ENCODE peak calls at places on chromosomes 4 and X, in eight cellular contexts. B is GM23338, W is GM12892, H is stomach, I is suprapubic skin, Z is H1, M is esophagus muscularis mucosa, A is HCT116. G is an unnamed sample.

GRCh38 chrX:47697171-47697570 is 38.2 kb upstream of the UXT start:
- DNase-seq in B (no peak), W (no peak), H (no peak), I (no peak), Z (no peak), M (no peak), A (no peak), G (no peak)

GRCh38 chr4:10734697-10735096 is 50.1 kb upstream of the CLNK start:
- DNase-seq in B (no peak), W (no peak), H (peak), I (no peak), Z (no peak), M (no peak), A (no peak), G (no peak)

GRCh38 chr4:97987019-97987648 is 156.1 kb downstream of the STPG2 start:
- DNase-seq in B (peak), W (no peak), H (no peak), I (no peak), Z (no peak), M (no peak), A (peak), G (no peak)

GRCh38 chrX:47595701-47596655 is 13.7 kb downstream of the TIMP1 start:
- DNase-seq in B (no peak), W (no peak), H (no peak), I (no peak), Z (no peak), M (no peak), A (no peak), G (no peak)

GRCh38 chr4:122341906-122342305 is 36.9 kb upstream of the ADAD1 start:
- DNase-seq in B (peak), W (no peak), H (no peak), I (no peak), Z (no peak), M (no peak), A (no peak), G (no peak)

GRCh38 chr4:155759372-155760252 is 791 bp downstream of the GUCY1B1 start:
- DNase-seq in B (peak), W (no peak), H (peak), I (peak), Z (no peak), M (no peak), A (no peak), G (peak)

GRCh38 chr4:11632488-11632887 is 203.8 kb upstream of the HS3ST1 start:
- DNase-seq in B (no peak), W (no peak), H (no peak), I (no peak), Z (no peak), M (no peak), A (peak), G (no peak)

GRCh38 chr4:83109480-83110221 is 4.9 kb downstream of the PLAC8 start:
- DNase-seq in B (peak), W (peak), H (peak), I (no peak), Z (no peak), M (no peak), A (no peak), G (peak)

GRCh38 chr4:51836531-51836930 is 6.4 kb upstream of the DCUN1D4 start:
- DNase-seq in B (no peak), W (no peak), H (no peak), I (no peak), Z (no peak), M (no peak), A (no peak), G (no peak)

GRCh38 chr4:161653697-161654096 is 510.1 kb downstream of the FSTL5 start:
- DNase-seq in B (no peak), W (no peak), H (no peak), I (no peak), Z (no peak), M (no peak), A (no peak), G (no peak)

GRCh38 chr4:113635739-113636437 is 125.7 kb downstream of the CAMK2D start:
- DNase-seq in B (no peak), W (no peak), H (no peak), I (no peak), Z (no peak), M (no peak), A (no peak), G (no peak)

GRCh38 chr4:87002682-87003043 is 67.9 kb downstream of the AFF1 start:
- DNase-seq in B (peak), W (no peak), H (no peak), I (no peak), Z (no peak), M (no peak), A (no peak), G (no peak)

GRCh38 chr4:15024386-15024785 is 22.1 kb downstream of the CPEB2 start:
- DNase-seq in B (no peak), W (no peak), H (no peak), I (no peak), Z (no peak), M (no peak), A (no peak), G (no peak)

GRCh38 chr4:86092684-86093083 is 267.2 kb downstream of the MAPK10 start:
- DNase-seq in B (no peak), W (no peak), H (no peak), I (no peak), Z (no peak), M (no peak), A (no peak), G (no peak)

GRCh38 chr4:32192991-32193390 is 1472.8 kb downstream of the PCDH7 start:
- DNase-seq in B (no peak), W (no peak), H (no peak), I (no peak), Z (no peak), M (no peak), A (no peak), G (no peak)

GRCh38 chr4:152014280-152014679 is 253.5 kb upstream of the GATB start:
- DNase-seq in B (no peak), W (peak), H (no peak), I (no peak), Z (no peak), M (no peak), A (no peak), G (peak)

GRCh38 chr4:176464748-176465147 is 145.0 kb downstream of the SPCS3 start:
- DNase-seq in B (no peak), W (no peak), H (no peak), I (no peak), Z (no peak), M (no peak), A (no peak), G (no peak)

GRCh38 chrX:13110427-13111324 is 66.3 kb upstream of the FAM9C start:
- DNase-seq in B (peak), W (no peak), H (no peak), I (no peak), Z (no peak), M (no peak), A (peak), G (peak)

GRCh38 chrX:84221181-84221580 is 33.2 kb upstream of the RPS6KA6 start:
- DNase-seq in B (no peak), W (no peak), H (no peak), I (no peak), Z (no peak), M (no peak), A (no peak), G (no peak)

GRCh38 chr4:128549636-128550035 is 259.9 kb upstream of the JADE1 start:
- DNase-seq in B (no peak), W (no peak), H (no peak), I (no peak), Z (no peak), M (no peak), A (no peak), G (no peak)

GRCh38 chr4:126582737-126583136 is 1050.0 kb upstream of the INTU start:
- DNase-seq in B (peak), W (no peak), H (no peak), I (no peak), Z (no peak), M (no peak), A (no peak), G (no peak)

GRCh38 chr4:140085062-140085622 is 68.8 kb downstream of the MAML3 start:
- DNase-seq in B (no peak), W (no peak), H (no peak), I (no peak), Z (no peak), M (no peak), A (no peak), G (no peak)

GRCh38 chrX:69069086-69069445 is 96.2 kb downstream of the PJA1 start:
- DNase-seq in B (no peak), W (no peak), H (peak), I (peak), Z (no peak), M (no peak), A (no peak), G (no peak)

GRCh38 chrX:123959281-123960063 is 2.0 kb upstream of the STAG2 start:
- DNase-seq in B (peak), W (peak), H (peak), I (no peak), Z (no peak), M (peak), A (no peak), G (peak)

GRCh38 chrX:138929905-138930304 is 218.4 kb upstream of the FGF13 start:
- DNase-seq in B (no peak), W (no peak), H (no peak), I (no peak), Z (no peak), M (no peak), A (no peak), G (no peak)

GRCh38 chrX:30690330-30690729 is 37.1 kb downstream of the GK start:
- DNase-seq in B (peak), W (no peak), H (no peak), I (no peak), Z (no peak), M (no peak), A (no peak), G (no peak)

GRCh38 chr4:159358226-159358625 is 255.3 kb downstream of the RAPGEF2 start:
- DNase-seq in B (no peak), W (no peak), H (no peak), I (no peak), Z (no peak), M (no peak), A (no peak), G (no peak)

GRCh38 chrX:1521459-1521956 is 15.5 kb downstream of the P2RY8 start:
- DNase-seq in B (peak), W (peak), H (no peak), I (no peak), Z (peak), M (no peak), A (no peak), G (peak)

GRCh38 chrX:87468941-87469340 is 48.7 kb upstream of the KLHL4 start:
- DNase-seq in B (no peak), W (no peak), H (no peak), I (no peak), Z (no peak), M (no peak), A (no peak), G (no peak)

GRCh38 chr4:119300072-119300387 is 21.9 kb downstream of the FABP2 start:
- DNase-seq in B (no peak), W (peak), H (peak), I (no peak), Z (no peak), M (peak), A (no peak), G (peak)

GRCh38 chr4:79864470-79865190 is 208.4 kb downstream of the ANTXR2 start:
- DNase-seq in B (no peak), W (no peak), H (no peak), I (no peak), Z (no peak), M (no peak), A (no peak), G (no peak)

GRCh38 chrX:37491686-37492085 is 79.8 kb upstream of the LANCL3 start:
- DNase-seq in B (no peak), W (no peak), H (no peak), I (no peak), Z (no peak), M (no peak), A (no peak), G (no peak)

GRCh38 chrX:2609431-2610238 is 81.5 kb upstream of the CD99 start:
- DNase-seq in B (peak), W (no peak), H (no peak), I (no peak), Z (no peak), M (no peak), A (no peak), G (no peak)

GRCh38 chr4:116925900-116926457 is 159.4 kb downstream of the TRAM1L1 start:
- DNase-seq in B (peak), W (no peak), H (peak), I (no peak), Z (no peak), M (no peak), A (no peak), G (no peak)

GRCh38 chr4:141131738-141132688 is 1.3 kb downstream of the RNF150 start:
- DNase-seq in B (peak), W (no peak), H (no peak), I (peak), Z (no peak), M (no peak), A (no peak), G (peak)

GRCh38 chr4:94641702-94642560 is 115.8 kb upstream of the BMPR1B start:
- DNase-seq in B (no peak), W (no peak), H (no peak), I (no peak), Z (no peak), M (no peak), A (peak), G (no peak)

GRCh38 chr4:132316738-132317137 is 832.4 kb upstream of the PCDH10 start:
- DNase-seq in B (no peak), W (no peak), H (no peak), I (no peak), Z (no peak), M (no peak), A (no peak), G (no peak)

GRCh38 chrX:29841750-29842149 is 373.6 kb upstream of the MAGEB2 start:
- DNase-seq in B (no peak), W (no peak), H (no peak), I (no peak), Z (no peak), M (no peak), A (no peak), G (no peak)

GRCh38 chrX:122440832-122441231 is 743.2 kb upstream of the GRIA3 start:
- DNase-seq in B (no peak), W (no peak), H (no peak), I (no peak), Z (no peak), M (no peak), A (no peak), G (no peak)

GRCh38 chr4:110615366-110616161 is 7.3 kb downstream of the PITX2 start:
- DNase-seq in B (peak), W (no peak), H (no peak), I (no peak), Z (no peak), M (no peak), A (no peak), G (no peak)

GRCh38 chr4:110614981-110615365 is 7.9 kb downstream of the PITX2 start:
- DNase-seq in B (peak), W (no peak), H (no peak), I (no peak), Z (no peak), M (no peak), A (no peak), G (no peak)

GRCh38 chr4:110618091-110619000 is 4.5 kb downstream of the PITX2 start:
- DNase-seq in B (peak), W (no peak), H (no peak), I (no peak), Z (no peak), M (no peak), A (no peak), G (peak)

GRCh38 chr4:110617095-110617494 is 5.8 kb downstream of the PITX2 start:
- DNase-seq in B (no peak), W (no peak), H (no peak), I (no peak), Z (no peak), M (no peak), A (no peak), G (no peak)

GRCh38 chr4:110616162-110617062 is 6.5 kb downstream of the PITX2 start:
- DNase-seq in B (peak), W (no peak), H (no peak), I (no peak), Z (no peak), M (no peak), A (no peak), G (no peak)
- TF ChIP-seq POLR2AphosphoS5 in B (no peak), W (no peak), H (no peak), I (no peak), Z (no peak), M (no peak), A (no peak), G (no peak)

GRCh38 chrX:131979116-131979515 is 44.0 kb upstream of the STK26 start:
- DNase-seq in B (no peak), W (no peak), H (no peak), I (no peak), Z (no peak), M (no peak), A (no peak), G (no peak)

GRCh38 chrX:131970347-131970746 is 52.8 kb upstream of the STK26 start:
- DNase-seq in B (no peak), W (no peak), H (no peak), I (no peak), Z (no peak), M (no peak), A (no peak), G (no peak)

GRCh38 chrX:131977619-131978018 is 45.5 kb upstream of the STK26 start:
- DNase-seq in B (no peak), W (no peak), H (no peak), I (no peak), Z (no peak), M (no peak), A (no peak), G (no peak)

GRCh38 chrX:131975851-131976250 is 47.3 kb upstream of the STK26 start:
- DNase-seq in B (no peak), W (no peak), H (no peak), I (no peak), Z (no peak), M (no peak), A (no peak), G (no peak)
- TF ChIP-seq POLR2AphosphoS5 in B (no peak), W (no peak), H (no peak), I (no peak), Z (no peak), M (no peak), A (no peak), G (no peak)

GRCh38 chrX:153981771-153982533 is 9.4 kb downstream of the TMEM187 start:
- DNase-seq in B (no peak), W (no peak), H (no peak), I (no peak), Z (no peak), M (no peak), A (no peak), G (peak)

GRCh38 chrX:153981231-153981630 is 8.7 kb downstream of the TMEM187 start:
- DNase-seq in B (no peak), W (no peak), H (no peak), I (no peak), Z (no peak), M (no peak), A (no peak), G (no peak)

GRCh38 chrX:153983321-153983729 is 10.8 kb downstream of the TMEM187 start:
- DNase-seq in B (no peak), W (no peak), H (no peak), I (no peak), Z (no peak), M (no peak), A (no peak), G (no peak)

GRCh38 chrX:153988493-153988892 is 15.9 kb downstream of the TMEM187 start:
- DNase-seq in B (no peak), W (no peak), H (no peak), I (no peak), Z (no peak), M (no peak), A (no peak), G (no peak)

GRCh38 chrX:153984351-153985178 is 12.0 kb downstream of the TMEM187 start:
- DNase-seq in B (no peak), W (no peak), H (no peak), I (no peak), Z (no peak), M (no peak), A (no peak), G (no peak)
- TF ChIP-seq POLR2AphosphoS5 in B (no peak), W (no peak), H (no peak), I (no peak), Z (no peak), M (no peak), A (no peak), G (no peak)

DNA sequence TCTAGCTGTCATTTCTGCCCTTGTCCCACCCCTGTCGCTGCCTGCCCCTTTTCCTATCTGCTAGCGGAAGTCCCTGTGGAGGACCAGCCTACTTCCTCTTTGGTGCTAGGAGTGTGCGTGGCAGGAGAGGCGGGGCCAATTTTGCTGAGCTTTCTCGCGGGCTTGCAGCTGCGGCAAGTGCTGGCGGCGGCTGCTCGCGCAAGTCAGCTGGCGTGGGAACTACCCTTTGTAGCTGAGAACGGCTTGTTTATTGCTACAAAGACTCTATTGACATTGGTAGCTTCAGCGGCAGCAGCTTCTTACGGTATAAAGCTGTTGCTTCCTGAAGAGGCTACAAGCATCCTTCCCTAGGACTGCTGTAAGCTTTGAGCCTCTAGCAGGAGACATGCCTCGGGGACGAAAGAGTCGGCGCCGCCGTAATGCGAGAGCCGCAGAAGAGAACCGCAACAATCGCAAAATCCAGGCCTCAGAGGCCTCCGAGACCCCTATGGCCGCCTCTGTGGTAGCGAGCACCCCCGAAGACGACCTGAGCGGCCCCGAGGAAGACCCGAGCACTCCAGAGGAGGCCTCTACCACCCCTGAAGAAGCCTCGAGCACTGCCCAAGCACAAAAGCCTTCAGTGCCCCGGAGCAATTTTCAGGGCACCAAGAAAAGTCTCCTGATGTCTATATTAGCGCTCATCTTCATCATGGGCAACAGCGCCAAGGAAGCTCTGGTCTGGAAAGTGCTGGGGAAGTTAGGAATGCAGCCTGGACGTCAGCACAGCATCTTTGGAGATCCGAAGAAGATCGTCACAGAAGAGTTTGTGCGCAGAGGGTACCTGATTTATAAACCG is at the start of gene MAGEH1:
- DNase-seq in B (peak), W (peak), H (peak), I (peak), Z (peak), M (peak), A (no peak), G (peak)
- TF ChIP-seq POLR2AphosphoS5 in B (peak), W (peak), H (peak), I (no peak), Z (no peak), M (peak), A (no peak), G (peak)

GRCh38 chrX:136170109-136170800 is 22.9 kb downstream of the FHL1 start:
- DNase-seq in B (no peak), W (no peak), H (no peak), I (no peak), Z (no peak), M (no peak), A (no peak), G (no peak)
- TF ChIP-seq POLR2AphosphoS5 in B (no peak), W (no peak), H (no peak), I (no peak), Z (no peak), M (peak), A (no peak), G (no peak)

GRCh38 chr4:727576-727975 is 21.9 kb downstream of the PCGF3 start:
- DNase-seq in B (no peak), W (no peak), H (no peak), I (no peak), Z (no peak), M (no peak), A (no peak), G (no peak)

GRCh38 chr4:726235-726787 is 20.7 kb downstream of the PCGF3 start:
- DNase-seq in B (no peak), W (no peak), H (no peak), I (no peak), Z (no peak), M (no peak), A (no peak), G (no peak)

GRCh38 chr4:725368-726234 is 20.0 kb downstream of the PCGF3 start:
- DNase-seq in B (no peak), W (no peak), H (no peak), I (no peak), Z (no peak), M (no peak), A (no peak), G (no peak)

GRCh38 chr4:724131-724530 is 18.5 kb downstream of the PCGF3 start:
- DNase-seq in B (no peak), W (no peak), H (no peak), I (no peak), Z (no peak), M (no peak), A (no peak), G (peak)

GRCh38 chr4:726816-727215 is 21.2 kb downstream of the PCGF3 start:
- DNase-seq in B (no peak), W (no peak), H (no peak), I (no peak), Z (no peak), M (no peak), A (no peak), G (no peak)
- TF ChIP-seq POLR2AphosphoS5 in B (no peak), W (no peak), H (no peak), I (no peak), Z (no peak), M (no peak), A (no peak), G (no peak)

GRCh38 chr4:2794707-2795557 is 2.0 kb downstream of the SH3BP2 start:
- DNase-seq in B (no peak), W (no peak), H (peak), I (peak), Z (no peak), M (no peak), A (no peak), G (peak)
- TF ChIP-seq POLR2AphosphoS5 in B (no peak), W (no peak), H (no peak), I (no peak), Z (no peak), M (no peak), A (no peak), G (peak)

GRCh38 chr4:6641164-6641970 is 882 bp downstream of the MRFAP1 start:
- DNase-seq in B (peak), W (peak), H (peak), I (peak), Z (no peak), M (no peak), A (no peak), G (peak)
- TF ChIP-seq POLR2AphosphoS5 in B (no peak), W (no peak), H (no peak), I (peak), Z (no peak), M (no peak), A (no peak), G (no peak)